ENCODE peak calls at places on chromosomes 12 and 14, in five cellular contexts. One of them, this sample, is unnamed.

GRCh38 chr14:74065746-74066575 is 18.3 kb downstream of the ALDH6A1 start:
- DNase-seq in astrocyte of the cerebellum: no peak
- DNase-seq in cardiac muscle cell: no peak
- DNase-seq in lung: no peak
- DNase-seq in AG09309: no peak
- DNase-seq in this sample: no peak

GRCh38 chr14:58665773-58666500 is 28.2 kb downstream of the DACT1 start:
- DNase-seq in astrocyte of the cerebellum: no peak
- DNase-seq in cardiac muscle cell: no peak
- DNase-seq in lung: no peak
- DNase-seq in AG09309: no peak
- DNase-seq in this sample: no peak

GRCh38 chr12:22494319-22494718 is 50.0 kb downstream of the C2CD5 start:
- DNase-seq in astrocyte of the cerebellum: no peak
- DNase-seq in cardiac muscle cell: no peak
- DNase-seq in lung: no peak
- DNase-seq in AG09309: no peak
- DNase-seq in this sample: no peak

GRCh38 chr14:101506211-101506920 is 54.9 kb upstream of the DIO3 start:
- DNase-seq in astrocyte of the cerebellum: no peak
- DNase-seq in cardiac muscle cell: no peak
- DNase-seq in lung: no peak
- DNase-seq in AG09309: no peak
- DNase-seq in this sample: no peak

GRCh38 chr14:50222061-50222613 is 9.2 kb downstream of the SOS2 start:
- DNase-seq in astrocyte of the cerebellum: no peak
- DNase-seq in cardiac muscle cell: no peak
- DNase-seq in lung: no peak
- DNase-seq in AG09309: no peak
- DNase-seq in this sample: no peak

GRCh38 chr14:92408186-92408585 is 85.2 kb downstream of the SLC24A4 start:
- DNase-seq in astrocyte of the cerebellum: no peak
- DNase-seq in cardiac muscle cell: no peak
- DNase-seq in lung: no peak
- DNase-seq in AG09309: no peak
- DNase-seq in this sample: no peak

GRCh38 chr14:94043756-94044475 is 17.8 kb downstream of the OTUB2 start:
- DNase-seq in astrocyte of the cerebellum: no peak
- DNase-seq in cardiac muscle cell: no peak
- DNase-seq in lung: no peak
- DNase-seq in AG09309: no peak
- DNase-seq in this sample: no peak

GRCh38 chr14:77914073-77914721 is 114.3 kb downstream of the ADCK1 start:
- DNase-seq in astrocyte of the cerebellum: no peak
- DNase-seq in cardiac muscle cell: no peak
- DNase-seq in lung: no peak
- DNase-seq in AG09309: no peak
- DNase-seq in this sample: no peak

GRCh38 chr14:37642125-37642524 is 46.7 kb downstream of the TTC6 start:
- DNase-seq in astrocyte of the cerebellum: no peak
- DNase-seq in cardiac muscle cell: no peak
- DNase-seq in lung: no peak
- DNase-seq in AG09309: no peak
- DNase-seq in this sample: no peak

GRCh38 chr12:1443421-1444141 is 150.8 kb downstream of the FBXL14 start:
- DNase-seq in astrocyte of the cerebellum: peak
- DNase-seq in cardiac muscle cell: peak
- DNase-seq in lung: no peak
- DNase-seq in AG09309: peak
- DNase-seq in this sample: no peak

GRCh38 chr14:78598046-78598652 is 428.0 kb downstream of the NRXN3 start:
- DNase-seq in astrocyte of the cerebellum: peak
- DNase-seq in cardiac muscle cell: peak
- DNase-seq in lung: peak
- DNase-seq in AG09309: no peak
- DNase-seq in this sample: peak

GRCh38 chr12:15787801-15788200 is 1.4 kb downstream of the EPS8 start:
- DNase-seq in astrocyte of the cerebellum: no peak
- DNase-seq in cardiac muscle cell: no peak
- DNase-seq in lung: no peak
- DNase-seq in AG09309: no peak
- DNase-seq in this sample: no peak

GRCh38 chr12:109766251-109766778 is 52.7 kb downstream of the FAM222A start:
- DNase-seq in astrocyte of the cerebellum: no peak
- DNase-seq in cardiac muscle cell: no peak
- DNase-seq in lung: no peak
- DNase-seq in AG09309: no peak
- DNase-seq in this sample: no peak

GRCh38 chr14:94689218-94689984 is 77.2 kb downstream of the SERPINA3 start:
- DNase-seq in astrocyte of the cerebellum: no peak
- DNase-seq in cardiac muscle cell: peak
- DNase-seq in lung: peak
- DNase-seq in AG09309: no peak
- DNase-seq in this sample: no peak

GRCh38 chr12:6437586-6437985 is 7.2 kb upstream of the CD27 start:
- DNase-seq in astrocyte of the cerebellum: no peak
- DNase-seq in cardiac muscle cell: no peak
- DNase-seq in lung: no peak
- DNase-seq in AG09309: no peak
- DNase-seq in this sample: no peak

GRCh38 chr12:71027835-71028234 is 107.3 kb upstream of the PTPRR start:
- DNase-seq in astrocyte of the cerebellum: no peak
- DNase-seq in cardiac muscle cell: no peak
- DNase-seq in lung: no peak
- DNase-seq in AG09309: no peak
- DNase-seq in this sample: no peak

GRCh38 chr12:7542813-7543212 is 39.2 kb upstream of the CD163 start:
- DNase-seq in astrocyte of the cerebellum: no peak
- DNase-seq in cardiac muscle cell: no peak
- DNase-seq in lung: no peak
- DNase-seq in AG09309: peak
- DNase-seq in this sample: no peak

GRCh38 chr14:69208665-69209064 is 17.4 kb downstream of the EXD2 start:
- DNase-seq in astrocyte of the cerebellum: no peak
- DNase-seq in cardiac muscle cell: no peak
- DNase-seq in lung: no peak
- DNase-seq in AG09309: no peak
- DNase-seq in this sample: peak

GRCh38 chr12:75366629-75367028 is 24.3 kb upstream of the GLIPR1L2 start:
- DNase-seq in astrocyte of the cerebellum: peak
- DNase-seq in cardiac muscle cell: no peak
- DNase-seq in lung: no peak
- DNase-seq in AG09309: no peak
- DNase-seq in this sample: no peak

GRCh38 chr12:130195776-130196175 is 33.5 kb downstream of the FZD10 start:
- DNase-seq in astrocyte of the cerebellum: no peak
- DNase-seq in cardiac muscle cell: no peak
- DNase-seq in lung: no peak
- DNase-seq in AG09309: no peak
- DNase-seq in this sample: no peak

GRCh38 chr12:130194154-130194553 is 31.9 kb downstream of the FZD10 start:
- DNase-seq in astrocyte of the cerebellum: no peak
- DNase-seq in cardiac muscle cell: no peak
- DNase-seq in lung: no peak
- DNase-seq in AG09309: no peak
- DNase-seq in this sample: no peak

GRCh38 chr12:130195369-130195768 is 33.1 kb downstream of the FZD10 start:
- DNase-seq in astrocyte of the cerebellum: no peak
- DNase-seq in cardiac muscle cell: no peak
- DNase-seq in lung: no peak
- DNase-seq in AG09309: no peak
- DNase-seq in this sample: no peak

GRCh38 chr12:130196827-130197226 is 34.6 kb downstream of the FZD10 start:
- DNase-seq in astrocyte of the cerebellum: no peak
- DNase-seq in cardiac muscle cell: no peak
- DNase-seq in lung: no peak
- DNase-seq in AG09309: no peak
- DNase-seq in this sample: no peak

DNA sequence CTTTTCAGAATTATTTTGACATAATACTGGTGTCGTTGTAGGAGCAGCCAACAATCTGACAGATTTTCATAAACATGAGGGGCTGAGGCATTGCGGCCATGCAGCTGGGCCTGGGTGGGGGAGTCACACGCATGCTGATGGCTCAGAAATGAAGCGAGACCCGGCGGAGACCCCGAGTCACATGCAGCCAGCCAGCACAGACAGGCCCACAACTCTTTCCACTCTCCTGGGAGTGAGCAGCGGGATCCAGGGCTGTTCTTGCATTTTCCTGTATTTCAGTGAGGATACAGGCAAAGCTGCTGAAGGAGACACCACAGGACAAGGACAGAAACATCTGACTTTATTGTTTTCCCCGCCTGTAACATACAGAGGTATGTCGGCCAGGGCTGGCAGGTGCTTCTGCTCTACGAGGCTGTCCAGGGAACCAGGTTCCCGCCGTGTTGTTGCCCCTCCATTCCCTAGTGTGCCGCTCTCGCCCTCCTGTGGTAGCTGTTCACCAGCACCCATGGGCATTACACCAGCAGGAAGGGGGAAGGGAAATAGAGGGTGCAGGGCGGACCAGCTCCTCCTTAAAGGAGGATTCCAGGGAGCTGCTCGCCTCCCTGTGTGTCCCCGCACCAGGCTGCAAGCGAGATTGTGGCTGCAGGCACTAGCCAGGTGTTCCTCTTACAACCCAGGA is 30.5 kb downstream of the FZD10 start:
- DNase-seq in astrocyte of the cerebellum: no peak
- DNase-seq in cardiac muscle cell: peak
- DNase-seq in lung: no peak
- DNase-seq in AG09309: no peak
- DNase-seq in this sample: no peak
- TF ChIP-seq CTCF in astrocyte of the cerebellum: no peak
- TF ChIP-seq CTCF in cardiac muscle cell: no peak
- TF ChIP-seq CTCF in lung: no peak
- TF ChIP-seq CTCF in AG09309: no peak
- TF ChIP-seq CTCF in this sample: no peak

GRCh38 chr14:20615996-20616395 is 24.8 kb upstream of the RNASE12 start:
- DNase-seq in astrocyte of the cerebellum: no peak
- DNase-seq in cardiac muscle cell: no peak
- DNase-seq in lung: no peak
- DNase-seq in AG09309: no peak
- DNase-seq in this sample: no peak
- H3K4me3 ChIP-seq in astrocyte of the cerebellum: no peak
- H3K4me3 ChIP-seq in cardiac muscle cell: no peak
- H3K4me3 ChIP-seq in lung: no peak
- H3K4me3 ChIP-seq in AG09309: no peak
- H3K4me3 ChIP-seq in this sample: no peak

GRCh38 chr12:87656311-87656710 is 372.9 kb downstream of the C12orf50 start:
- DNase-seq in astrocyte of the cerebellum: no peak
- DNase-seq in cardiac muscle cell: no peak
- DNase-seq in lung: no peak
- DNase-seq in AG09309: no peak
- DNase-seq in this sample: no peak

GRCh38 chr12:87652026-87652425 is 377.2 kb downstream of the C12orf50 start:
- DNase-seq in astrocyte of the cerebellum: no peak
- DNase-seq in cardiac muscle cell: no peak
- DNase-seq in lung: no peak
- DNase-seq in AG09309: no peak
- DNase-seq in this sample: no peak
- TF ChIP-seq CTCF in astrocyte of the cerebellum: no peak
- TF ChIP-seq CTCF in cardiac muscle cell: no peak
- TF ChIP-seq CTCF in lung: no peak
- TF ChIP-seq CTCF in AG09309: no peak
- TF ChIP-seq CTCF in this sample: no peak

GRCh38 chr14:104114421-104115130 is 23.8 kb upstream of the KIF26A start:
- DNase-seq in astrocyte of the cerebellum: no peak
- DNase-seq in cardiac muscle cell: no peak
- DNase-seq in lung: no peak
- DNase-seq in AG09309: no peak
- DNase-seq in this sample: no peak
- H3K4me3 ChIP-seq in astrocyte of the cerebellum: no peak
- H3K4me3 ChIP-seq in cardiac muscle cell: no peak
- H3K4me3 ChIP-seq in lung: no peak
- H3K4me3 ChIP-seq in AG09309: no peak
- H3K4me3 ChIP-seq in this sample: no peak

DNA sequence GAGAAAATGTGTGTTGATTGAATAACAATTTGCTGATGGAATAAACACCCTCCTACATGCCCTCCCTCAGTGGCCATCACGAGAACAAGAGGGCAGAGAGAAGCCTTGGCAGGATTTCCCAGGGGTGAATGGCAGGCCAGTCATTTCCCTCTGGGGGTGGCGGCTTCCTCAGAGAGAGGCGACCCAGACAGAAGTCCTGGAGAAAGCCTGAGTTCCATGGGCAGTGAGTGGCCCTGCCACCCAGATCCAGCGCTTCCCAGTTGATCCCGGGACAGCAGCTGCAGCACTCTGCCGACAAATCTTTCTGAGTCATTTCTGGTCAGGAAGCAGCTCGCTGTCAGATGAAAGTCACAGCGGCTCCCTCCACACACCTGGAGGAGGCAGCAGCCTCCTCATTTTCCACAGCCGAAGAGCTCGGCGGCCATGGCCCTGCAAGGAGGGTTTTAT is 123.0 kb downstream of the SCARB1 start:
- DNase-seq in astrocyte of the cerebellum: no peak
- DNase-seq in cardiac muscle cell: no peak
- DNase-seq in lung: no peak
- DNase-seq in AG09309: no peak
- DNase-seq in this sample: no peak
- TF ChIP-seq CTCF in astrocyte of the cerebellum: peak
- TF ChIP-seq CTCF in cardiac muscle cell: peak
- TF ChIP-seq CTCF in lung: no peak
- TF ChIP-seq CTCF in AG09309: no peak
- TF ChIP-seq CTCF in this sample: no peak

GRCh38 chr12:108637631-108638030 is 3.9 kb upstream of the SELPLG start:
- DNase-seq in astrocyte of the cerebellum: no peak
- DNase-seq in cardiac muscle cell: no peak
- DNase-seq in lung: no peak
- DNase-seq in AG09309: no peak
- DNase-seq in this sample: no peak
- H3K4me3 ChIP-seq in astrocyte of the cerebellum: no peak
- H3K4me3 ChIP-seq in cardiac muscle cell: no peak
- H3K4me3 ChIP-seq in lung: no peak
- H3K4me3 ChIP-seq in AG09309: no peak
- H3K4me3 ChIP-seq in this sample: no peak

DNA sequence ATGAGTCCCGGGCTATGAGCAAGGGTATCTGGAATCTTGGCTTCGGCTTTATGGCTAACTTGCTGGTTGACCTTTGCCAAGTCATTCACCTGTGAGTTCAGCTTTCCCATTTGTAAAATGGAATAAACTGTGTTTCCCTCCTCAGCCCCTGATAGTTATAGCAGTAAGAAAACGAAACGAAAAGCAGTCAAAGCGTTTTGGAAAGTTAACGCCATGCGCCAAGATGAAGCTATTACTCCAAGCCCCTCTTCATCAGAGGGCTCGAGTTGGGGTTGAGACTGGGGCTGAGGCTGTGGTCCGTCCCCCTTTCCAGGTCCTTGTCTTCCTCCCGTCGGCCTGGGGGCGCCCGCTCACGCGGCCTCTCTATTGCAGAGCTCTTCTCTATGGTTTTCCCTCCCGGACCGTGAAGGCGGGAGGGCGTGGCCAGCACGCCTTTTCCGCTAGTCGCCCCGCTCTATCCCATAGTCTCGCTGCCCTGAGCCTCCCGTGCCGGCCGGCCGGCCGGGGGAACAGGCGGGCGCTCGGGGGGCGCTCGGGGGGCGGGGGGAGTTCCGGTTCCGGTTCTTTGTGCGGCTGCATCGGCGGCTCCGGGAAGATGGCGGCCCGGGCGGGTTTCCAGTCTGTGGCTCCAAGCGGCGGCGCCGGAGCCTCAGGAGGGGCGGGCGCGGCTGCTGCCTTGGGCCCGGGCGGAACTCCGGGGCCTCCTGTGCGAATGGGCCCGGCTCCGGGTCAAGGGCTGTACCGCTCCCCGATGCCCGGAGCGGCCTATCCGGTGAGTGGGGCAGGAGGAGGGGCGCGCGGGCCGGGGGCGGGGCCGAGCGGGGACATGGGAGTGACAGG is at the start of gene SMARCD1:
- DNase-seq in astrocyte of the cerebellum: peak
- DNase-seq in cardiac muscle cell: peak
- DNase-seq in lung: peak
- DNase-seq in AG09309: peak
- DNase-seq in this sample: peak
- TF ChIP-seq CTCF in astrocyte of the cerebellum: peak
- TF ChIP-seq CTCF in cardiac muscle cell: peak
- TF ChIP-seq CTCF in lung: peak
- TF ChIP-seq CTCF in AG09309: peak
- TF ChIP-seq CTCF in this sample: peak

This sample was measured in GM12864.